ENCODE peak calls at places on chromosome 2, in seven cellular contexts. One of them, this sample, is unnamed.
A peak's percentile ranks its signal among the peaks of the same experiment; 100 is the strongest.

GRCh38 chr2:240991378-240992263 is 6.8 kb upstream of the SNED1 start:
- DNase-seq in adrenal gland: peak; percentile 81
- DNase-seq in tibial nerve: peak; percentile 83
- DNase-seq in Peyer's patch: peak; percentile 71
- DNase-seq in HepG2: peak; percentile 58
- DNase-seq in prostate gland: peak; percentile 92
- DNase-seq in transverse colon: peak; percentile 77
- DNase-seq in this sample: peak; percentile 96

GRCh38 chr2:529425-529824 is 147.8 kb downstream of the TMEM18 start:
- DNase-seq in adrenal gland: no peak
- DNase-seq in tibial nerve: no peak
- DNase-seq in Peyer's patch: no peak
- DNase-seq in HepG2: peak; percentile 48
- DNase-seq in prostate gland: no peak
- DNase-seq in transverse colon: no peak
- DNase-seq in this sample: no peak

GRCh38 chr2:42054657-42055430 is 7.0 kb downstream of the PKDCC start:
- DNase-seq in adrenal gland: no peak
- DNase-seq in tibial nerve: no peak
- DNase-seq in Peyer's patch: peak; percentile 83
- DNase-seq in HepG2: peak; percentile 68
- DNase-seq in prostate gland: no peak
- DNase-seq in transverse colon: peak; percentile 85
- DNase-seq in this sample: no peak

GRCh38 chr2:23429036-23429435 is 44.1 kb downstream of the KLHL29 start:
- DNase-seq in adrenal gland: no peak
- DNase-seq in tibial nerve: no peak
- DNase-seq in Peyer's patch: peak; percentile 24
- DNase-seq in HepG2: no peak
- DNase-seq in prostate gland: no peak
- DNase-seq in transverse colon: no peak
- DNase-seq in this sample: no peak

GRCh38 chr2:215022418-215022817 is 116.0 kb downstream of the ABCA12 start:
- DNase-seq in adrenal gland: no peak
- DNase-seq in tibial nerve: no peak
- DNase-seq in Peyer's patch: no peak
- DNase-seq in HepG2: no peak
- DNase-seq in prostate gland: no peak
- DNase-seq in transverse colon: no peak
- DNase-seq in this sample: no peak

GRCh38 chr2:135791418-135792190 is 45.4 kb downstream of the LCT start:
- DNase-seq in adrenal gland: no peak
- DNase-seq in tibial nerve: no peak
- DNase-seq in Peyer's patch: no peak
- DNase-seq in HepG2: no peak
- DNase-seq in prostate gland: no peak
- DNase-seq in transverse colon: no peak
- DNase-seq in this sample: no peak

GRCh38 chr2:165905854-165906253 is 47.7 kb downstream of the TTC21B start:
- DNase-seq in adrenal gland: no peak
- DNase-seq in tibial nerve: no peak
- DNase-seq in Peyer's patch: no peak
- DNase-seq in HepG2: no peak
- DNase-seq in prostate gland: no peak
- DNase-seq in transverse colon: no peak
- DNase-seq in this sample: no peak

GRCh38 chr2:187922841-187923240 is 368.6 kb upstream of the TFPI start:
- DNase-seq in adrenal gland: no peak
- DNase-seq in tibial nerve: no peak
- DNase-seq in Peyer's patch: no peak
- DNase-seq in HepG2: no peak
- DNase-seq in prostate gland: no peak
- DNase-seq in transverse colon: no peak
- DNase-seq in this sample: no peak

GRCh38 chr2:6855860-6856547 is 9.7 kb downstream of the CMPK2 start:
- DNase-seq in adrenal gland: no peak
- DNase-seq in tibial nerve: no peak
- DNase-seq in Peyer's patch: no peak
- DNase-seq in HepG2: peak; percentile 42
- DNase-seq in prostate gland: no peak
- DNase-seq in transverse colon: no peak
- DNase-seq in this sample: no peak

GRCh38 chr2:121999273-121999672 is 243.8 kb downstream of the TSN start:
- DNase-seq in adrenal gland: no peak
- DNase-seq in tibial nerve: no peak
- DNase-seq in Peyer's patch: no peak
- DNase-seq in HepG2: no peak
- DNase-seq in prostate gland: peak; percentile 12
- DNase-seq in transverse colon: peak; percentile 34
- DNase-seq in this sample: peak; percentile 28

GRCh38 chr2:169877406-169877805 is 50.2 kb downstream of the UBR3 start:
- DNase-seq in adrenal gland: no peak
- DNase-seq in tibial nerve: no peak
- DNase-seq in Peyer's patch: no peak
- DNase-seq in HepG2: peak; percentile 31
- DNase-seq in prostate gland: no peak
- DNase-seq in transverse colon: no peak
- DNase-seq in this sample: no peak

GRCh38 chr2:59540864-59541263 is 1012.6 kb downstream of the BCL11A start:
- DNase-seq in adrenal gland: no peak
- DNase-seq in tibial nerve: no peak
- DNase-seq in Peyer's patch: no peak
- DNase-seq in HepG2: no peak
- DNase-seq in prostate gland: no peak
- DNase-seq in transverse colon: no peak
- DNase-seq in this sample: no peak

GRCh38 chr2:101616411-101616810 is 81.1 kb upstream of the MAP4K4 start:
- DNase-seq in adrenal gland: no peak
- DNase-seq in tibial nerve: no peak
- DNase-seq in Peyer's patch: no peak
- DNase-seq in HepG2: no peak
- DNase-seq in prostate gland: no peak
- DNase-seq in transverse colon: no peak
- DNase-seq in this sample: no peak

GRCh38 chr2:45024600-45025291 is 15.5 kb upstream of the SIX2 start:
- DNase-seq in adrenal gland: no peak
- DNase-seq in tibial nerve: no peak
- DNase-seq in Peyer's patch: no peak
- DNase-seq in HepG2: no peak
- DNase-seq in prostate gland: no peak
- DNase-seq in transverse colon: no peak
- DNase-seq in this sample: no peak

GRCh38 chr2:224442092-224442999 is 40.4 kb upstream of the FAM124B start:
- DNase-seq in adrenal gland: no peak
- DNase-seq in tibial nerve: no peak
- DNase-seq in Peyer's patch: no peak
- DNase-seq in HepG2: no peak
- DNase-seq in prostate gland: no peak
- DNase-seq in transverse colon: peak; percentile 14
- DNase-seq in this sample: no peak

GRCh38 chr2:152278536-152278935 is 56.4 kb upstream of the FMNL2 start:
- DNase-seq in adrenal gland: no peak
- DNase-seq in tibial nerve: no peak
- DNase-seq in Peyer's patch: no peak
- DNase-seq in HepG2: no peak
- DNase-seq in prostate gland: no peak
- DNase-seq in transverse colon: no peak
- DNase-seq in this sample: no peak

GRCh38 chr2:223008162-223008561 is 43.8 kb upstream of the KCNE4 start:
- DNase-seq in adrenal gland: no peak
- DNase-seq in tibial nerve: no peak
- DNase-seq in Peyer's patch: no peak
- DNase-seq in HepG2: no peak
- DNase-seq in prostate gland: no peak
- DNase-seq in transverse colon: no peak
- DNase-seq in this sample: no peak

GRCh38 chr2:96815326-96816126 is 542 bp upstream of the CNNM3 start:
- DNase-seq in adrenal gland: no peak
- DNase-seq in tibial nerve: peak; percentile 27
- DNase-seq in Peyer's patch: no peak
- DNase-seq in HepG2: peak; percentile 39
- DNase-seq in prostate gland: peak; percentile 29
- DNase-seq in transverse colon: peak; percentile 26
- DNase-seq in this sample: no peak

GRCh38 chr2:135709992-135710391 is 31.7 kb upstream of the UBXN4 start:
- DNase-seq in adrenal gland: peak; percentile 60
- DNase-seq in tibial nerve: peak; percentile 51
- DNase-seq in Peyer's patch: peak; percentile 66
- DNase-seq in HepG2: peak; percentile 44
- DNase-seq in prostate gland: peak; percentile 34
- DNase-seq in transverse colon: peak; percentile 56
- DNase-seq in this sample: peak; percentile 66

GRCh38 chr2:159098374-159098773 is 129.9 kb downstream of the TANC1 start:
- DNase-seq in adrenal gland: no peak
- DNase-seq in tibial nerve: no peak
- DNase-seq in Peyer's patch: no peak
- DNase-seq in HepG2: no peak
- DNase-seq in prostate gland: no peak
- DNase-seq in transverse colon: no peak
- DNase-seq in this sample: no peak

GRCh38 chr2:58992062-58992736 is 751.1 kb upstream of the FANCL start:
- DNase-seq in adrenal gland: no peak
- DNase-seq in tibial nerve: no peak
- DNase-seq in Peyer's patch: no peak
- DNase-seq in HepG2: peak; percentile 12
- DNase-seq in prostate gland: no peak
- DNase-seq in transverse colon: no peak
- DNase-seq in this sample: no peak

GRCh38 chr2:26724004-26724750 is 31.7 kb downstream of the KCNK3 start:
- DNase-seq in adrenal gland: peak; percentile 90
- DNase-seq in tibial nerve: peak; percentile 14
- DNase-seq in Peyer's patch: no peak
- DNase-seq in HepG2: peak; percentile 36
- DNase-seq in prostate gland: no peak
- DNase-seq in transverse colon: peak; percentile 61
- DNase-seq in this sample: no peak

GRCh38 chr2:190679813-190680591 is 31.1 kb downstream of the NAB1 start:
- DNase-seq in adrenal gland: peak; percentile 50
- DNase-seq in tibial nerve: no peak
- DNase-seq in Peyer's patch: peak; percentile 65
- DNase-seq in HepG2: peak; percentile 28
- DNase-seq in prostate gland: peak; percentile 5
- DNase-seq in transverse colon: peak; percentile 73
- DNase-seq in this sample: no peak

GRCh38 chr2:131567891-131568290 is 40.2 kb downstream of the CCDC74A start:
- DNase-seq in adrenal gland: no peak
- DNase-seq in tibial nerve: no peak
- DNase-seq in Peyer's patch: no peak
- DNase-seq in HepG2: no peak
- DNase-seq in prostate gland: no peak
- DNase-seq in transverse colon: no peak
- DNase-seq in this sample: no peak

GRCh38 chr2:53473236-53473635 is 294.4 kb upstream of the CHAC2 start:
- DNase-seq in adrenal gland: peak; percentile 16
- DNase-seq in tibial nerve: no peak
- DNase-seq in Peyer's patch: no peak
- DNase-seq in HepG2: peak; percentile 13
- DNase-seq in prostate gland: no peak
- DNase-seq in transverse colon: peak; percentile 13
- DNase-seq in this sample: no peak

GRCh38 chr2:46210063-46210462 is 87.1 kb upstream of the EPAS1 start:
- DNase-seq in adrenal gland: no peak
- DNase-seq in tibial nerve: no peak
- DNase-seq in Peyer's patch: no peak
- DNase-seq in HepG2: no peak
- DNase-seq in prostate gland: no peak
- DNase-seq in transverse colon: no peak
- DNase-seq in this sample: no peak

GRCh38 chr2:234770715-234771141 is 181.1 kb upstream of the SH3BP4 start:
- DNase-seq in adrenal gland: no peak
- DNase-seq in tibial nerve: no peak
- DNase-seq in Peyer's patch: no peak
- DNase-seq in HepG2: peak; percentile 88
- DNase-seq in prostate gland: no peak
- DNase-seq in transverse colon: no peak
- DNase-seq in this sample: no peak
- TF ChIP-seq POLR2A in adrenal gland: no peak
- TF ChIP-seq POLR2A in tibial nerve: no peak
- TF ChIP-seq POLR2A in Peyer's patch: no peak
- TF ChIP-seq POLR2A in HepG2: no peak
- TF ChIP-seq POLR2A in prostate gland: no peak
- TF ChIP-seq POLR2A in transverse colon: no peak
- TF ChIP-seq POLR2A in this sample: no peak

GRCh38 chr2:126661001-126661400 is 5.0 kb downstream of the GYPC start:
- DNase-seq in adrenal gland: no peak
- DNase-seq in tibial nerve: no peak
- DNase-seq in Peyer's patch: no peak
- DNase-seq in HepG2: no peak
- DNase-seq in prostate gland: no peak
- DNase-seq in transverse colon: no peak
- DNase-seq in this sample: no peak
- H3K27me3 ChIP-seq in adrenal gland: no peaks in the 10 kb centered on the region
- H3K27me3 ChIP-seq in tibial nerve: no peaks in the 10 kb centered on the region
- H3K27me3 ChIP-seq in Peyer's patch: no peaks in the 10 kb centered on the region
- H3K27me3 ChIP-seq in HepG2: peaks cover 6% of the 10 kb centered on the region
- H3K27me3 ChIP-seq in prostate gland: no peaks in the 10 kb centered on the region
- H3K27me3 ChIP-seq in transverse colon: peaks cover 6% of the 10 kb centered on the region
- H3K27me3 ChIP-seq in this sample: no peaks in the 10 kb centered on the region

GRCh38 chr2:237627463-237628321 is at the start of gene LRRFIP1:
- DNase-seq in adrenal gland: peak; percentile 39
- DNase-seq in tibial nerve: no peak
- DNase-seq in Peyer's patch: no peak
- DNase-seq in HepG2: no peak
- DNase-seq in prostate gland: no peak
- DNase-seq in transverse colon: peak; percentile 20
- DNase-seq in this sample: no peak

GRCh38 chr2:237626813-237627451 is 455 bp upstream of the LRRFIP1 start:
- DNase-seq in adrenal gland: peak; percentile 34
- DNase-seq in tibial nerve: no peak
- DNase-seq in Peyer's patch: no peak
- DNase-seq in HepG2: no peak
- DNase-seq in prostate gland: no peak
- DNase-seq in transverse colon: peak; percentile 20
- DNase-seq in this sample: no peak

GRCh38 chr2:237625216-237625705 is 2.1 kb upstream of the LRRFIP1 start:
- DNase-seq in adrenal gland: peak; percentile 44
- DNase-seq in tibial nerve: peak; percentile 54
- DNase-seq in Peyer's patch: no peak
- DNase-seq in HepG2: peak; percentile 39
- DNase-seq in prostate gland: no peak
- DNase-seq in transverse colon: peak; percentile 26
- DNase-seq in this sample: no peak

GRCh38 chr2:237624565-237624964 is 2.8 kb upstream of the LRRFIP1 start:
- DNase-seq in adrenal gland: no peak
- DNase-seq in tibial nerve: no peak
- DNase-seq in Peyer's patch: no peak
- DNase-seq in HepG2: no peak
- DNase-seq in prostate gland: no peak
- DNase-seq in transverse colon: no peak
- DNase-seq in this sample: no peak

GRCh38 chr2:237625777-237626176 is 1.6 kb upstream of the LRRFIP1 start:
- DNase-seq in adrenal gland: no peak
- DNase-seq in tibial nerve: no peak
- DNase-seq in Peyer's patch: no peak
- DNase-seq in HepG2: no peak
- DNase-seq in prostate gland: no peak
- DNase-seq in transverse colon: no peak
- DNase-seq in this sample: no peak
- TF ChIP-seq POLR2A in adrenal gland: no peak
- TF ChIP-seq POLR2A in tibial nerve: no peak
- TF ChIP-seq POLR2A in Peyer's patch: no peak
- TF ChIP-seq POLR2A in HepG2: no peak
- TF ChIP-seq POLR2A in prostate gland: no peak
- TF ChIP-seq POLR2A in transverse colon: no peak
- TF ChIP-seq POLR2A in this sample: no peak

GRCh38 chr2:65955259-65955658 is 479.7 kb upstream of the MEIS1 start:
- DNase-seq in adrenal gland: no peak
- DNase-seq in tibial nerve: no peak
- DNase-seq in Peyer's patch: no peak
- DNase-seq in HepG2: no peak
- DNase-seq in prostate gland: no peak
- DNase-seq in transverse colon: no peak
- DNase-seq in this sample: no peak
- H3K27me3 ChIP-seq in adrenal gland: no peaks in the 10 kb centered on the region
- H3K27me3 ChIP-seq in tibial nerve: no peaks in the 10 kb centered on the region
- H3K27me3 ChIP-seq in Peyer's patch: no peaks in the 10 kb centered on the region
- H3K27me3 ChIP-seq in HepG2: no peaks in the 10 kb centered on the region
- H3K27me3 ChIP-seq in prostate gland: no peaks in the 10 kb centered on the region
- H3K27me3 ChIP-seq in transverse colon: no peaks in the 10 kb centered on the region
- H3K27me3 ChIP-seq in this sample: no peaks in the 10 kb centered on the region